ENCODE peak calls at places on chromosomes 13 and 19, in seven cellular contexts. K is right lobe of liver; D is mesendoderm; A is SJCRH30; L is right cardiac atrium; N is CD8-positive, alpha-beta memory T cell; E is heart right ventricle. Z is an unnamed sample.
A peak's percentile ranks its signal among the peaks of the same experiment; 100 is the strongest.

GRCh38 chr19:12052571-12053169 is at the start of gene ZNF878:
- DNase-seq in K (peak; percentile 94), D (peak; percentile 99), A (peak; percentile 99), L (peak; percentile 95), N (peak; percentile 35), E (peak; percentile 91), Z (peak; percentile 86)

GRCh38 chr19:53355739-53356138 is 9.8 kb upstream of the ZNF525 start:
- DNase-seq in K (no peak), D (no peak), A (no peak), L (no peak), N (no peak), E (no peak), Z (no peak)

GRCh38 chr13:85283408-85283807 is 515.8 kb downstream of the SLITRK6 start:
- DNase-seq in K (no peak), D (no peak), A (no peak), L (no peak), N (no peak), E (no peak), Z (no peak)

GRCh38 chr13:28584873-28585317 is 74.0 kb upstream of the POMP start:
- DNase-seq in K (no peak), D (peak; percentile 8), A (peak; percentile 11), L (no peak), N (no peak), E (no peak), Z (no peak)

GRCh38 chr13:112748947-112749346 is 59.1 kb downstream of the ATP11A start:
- DNase-seq in K (no peak), D (no peak), A (no peak), L (peak; percentile 85), N (no peak), E (no peak), Z (peak; percentile 72)

GRCh38 chr19:5547881-5548280 is 19.9 kb downstream of the TINCR start:
- DNase-seq in K (no peak), D (peak; percentile 75), A (peak; percentile 61), L (no peak), N (no peak), E (no peak), Z (no peak)

GRCh38 chr13:48161530-48162179 is 66.8 kb upstream of the MED4 start:
- DNase-seq in K (peak; percentile 50), D (no peak), A (no peak), L (peak; percentile 63), N (no peak), E (peak; percentile 57), Z (peak; percentile 17)

GRCh38 chr13:27172495-27172842 is 858 bp upstream of the USP12 start:
- DNase-seq in K (no peak), D (no peak), A (peak; percentile 40), L (no peak), N (no peak), E (peak; percentile 15), Z (no peak)

GRCh38 chr19:18440421-18440877 is 2.5 kb upstream of the ISYNA1 start:
- DNase-seq in K (no peak), D (peak; percentile 54), A (peak; percentile 58), L (no peak), N (no peak), E (no peak), Z (no peak)

GRCh38 chr13:26989261-26990007 is 182.2 kb downstream of the USP12 start:
- DNase-seq in K (no peak), D (no peak), A (no peak), L (no peak), N (no peak), E (no peak), Z (no peak)

DNA sequence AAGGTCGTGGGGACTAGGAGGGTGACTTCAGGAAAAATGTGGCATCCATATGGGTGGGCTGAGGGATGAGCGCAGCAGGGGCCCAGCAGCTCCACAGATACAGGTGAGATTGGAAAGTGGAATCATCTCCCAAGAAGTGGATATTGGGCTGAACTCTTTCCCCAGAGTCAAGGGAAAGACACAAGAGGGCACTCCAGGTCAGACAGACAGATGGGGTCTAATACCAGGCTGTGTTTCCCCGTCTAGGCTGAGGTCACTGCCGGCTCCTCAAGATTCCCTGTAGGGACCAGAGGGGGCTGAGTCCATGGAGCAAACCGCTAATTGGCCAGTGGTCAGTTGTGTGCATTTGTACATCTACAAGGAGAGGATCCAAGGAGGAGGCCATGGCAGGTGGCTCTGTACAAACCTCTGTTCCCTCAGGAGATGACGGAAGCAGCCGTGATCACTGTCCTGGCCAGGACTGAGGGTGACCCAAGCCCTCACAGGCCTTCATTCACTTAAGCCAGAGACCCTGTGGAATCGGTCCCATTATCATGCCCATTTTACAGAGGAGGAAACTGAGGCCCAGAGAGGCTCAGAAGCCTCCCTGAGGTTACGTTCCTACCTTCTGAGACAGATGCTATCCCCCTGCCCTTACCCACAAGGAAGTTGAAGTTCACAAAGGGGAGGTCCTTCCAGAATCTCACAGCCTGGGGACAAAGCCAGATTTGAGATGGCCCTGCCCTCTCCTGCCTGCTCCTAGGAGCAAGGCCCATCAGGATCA is 14.9 kb upstream of the IGLON5 start:
- DNase-seq in K (no peak), D (peak; percentile 67), A (no peak), L (no peak), N (no peak), E (no peak), Z (no peak)
- H3K27ac ChIP-seq in K (no peak overlapping the region), D (no peak overlapping the region), A (no peak overlapping the region), L (no peak overlapping the region), N (no peak overlapping the region), E (no peak overlapping the region), Z (no peak overlapping the region)

GRCh38 chr19:32819415-32820400 is 49.9 kb downstream of the SLC7A9 start:
- DNase-seq in K (no peak), D (no peak), A (peak; percentile 72), L (no peak), N (no peak), E (no peak), Z (no peak)
- H3K27ac ChIP-seq in K (no peak overlapping the region), D (no peak overlapping the region), A (no peak overlapping the region), L (no peak overlapping the region), N (no peak overlapping the region), E (no peak overlapping the region), Z (no peak overlapping the region)

DNA sequence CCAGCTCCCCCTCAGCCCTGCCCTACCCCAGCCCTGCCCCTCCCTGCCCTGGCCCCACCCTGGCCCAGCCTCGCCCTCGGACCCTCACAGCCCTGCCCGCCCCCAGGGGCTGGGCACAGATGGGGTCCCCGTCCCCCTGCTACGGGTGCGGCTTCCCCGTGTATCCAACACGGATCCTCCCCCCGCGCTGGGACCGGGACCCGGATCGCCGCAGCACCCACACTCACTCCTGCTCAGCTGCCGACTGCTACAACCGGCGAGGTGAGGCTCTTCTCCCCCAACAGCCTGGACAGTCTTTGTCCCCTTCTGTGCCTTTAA is 5.2 kb downstream of the SHFL start:
- DNase-seq in K (no peak), D (no peak), A (no peak), L (no peak), N (no peak), E (no peak), Z (no peak)
- H3K27ac ChIP-seq in K (peak overlapping the region; percentile 53), D (no peak overlapping the region), A (no peak overlapping the region), L (no peak overlapping the region), N (no peak overlapping the region), E (no peak overlapping the region), Z (no peak overlapping the region)

GRCh38 chr19:34475975-34476594 is 5.5 kb upstream of the WTIP start:
- DNase-seq in K (no peak), D (peak; percentile 51), A (no peak), L (no peak), N (no peak), E (no peak), Z (no peak)

GRCh38 chr19:34479396-34479795 is 2.2 kb upstream of the WTIP start:
- DNase-seq in K (no peak), D (no peak), A (no peak), L (no peak), N (no peak), E (no peak), Z (no peak)

GRCh38 chr19:34471906-34472305 is 9.7 kb upstream of the WTIP start:
- DNase-seq in K (no peak), D (no peak), A (no peak), L (no peak), N (no peak), E (no peak), Z (no peak)

GRCh38 chr19:34474233-34474989 is 7.1 kb upstream of the WTIP start:
- DNase-seq in K (no peak), D (no peak), A (no peak), L (no peak), N (no peak), E (no peak), Z (peak; percentile 48)

DNA sequence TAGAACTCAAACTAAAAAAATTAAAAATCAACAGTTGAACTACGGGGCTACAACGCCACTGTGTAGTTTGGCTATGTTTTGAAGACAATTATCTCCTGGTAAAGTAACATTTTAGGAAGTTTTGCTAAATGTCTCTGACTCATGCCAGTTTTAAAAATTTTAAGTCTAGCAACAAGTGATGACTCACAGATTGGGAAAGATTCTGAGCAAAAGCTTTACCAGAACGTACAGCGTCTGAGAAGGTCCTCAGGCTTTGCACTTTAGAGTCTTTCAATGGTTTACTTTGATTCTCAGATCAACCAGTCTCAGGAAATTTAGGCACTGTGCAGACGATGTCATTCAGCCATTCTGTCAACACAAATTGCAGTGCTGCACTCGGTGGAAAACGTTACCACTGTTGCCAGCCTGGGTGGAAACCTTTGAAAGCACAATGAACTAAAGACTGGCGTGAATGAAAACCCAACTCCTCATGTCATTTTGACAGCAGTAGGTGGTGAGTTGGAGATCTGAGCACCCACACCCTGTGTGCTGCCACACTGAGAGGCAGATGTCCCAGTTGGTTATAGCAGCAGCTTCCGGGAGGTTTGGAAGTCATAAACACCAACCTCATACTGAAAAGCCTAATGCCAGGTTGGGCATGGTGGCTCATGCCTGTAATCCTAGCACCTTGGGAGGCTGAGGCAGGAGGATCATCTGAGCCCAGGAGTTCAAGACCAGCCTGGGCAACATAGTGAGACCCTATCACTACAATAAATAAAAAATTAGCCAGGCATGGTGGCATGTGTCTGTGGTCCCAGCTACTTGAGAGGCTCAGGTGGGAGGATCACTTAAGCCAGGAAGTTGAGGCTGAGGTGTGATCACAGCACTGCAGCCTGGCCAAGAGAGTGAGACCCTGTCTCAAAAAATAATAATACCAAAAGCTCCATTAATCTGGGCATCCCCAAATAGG is 6.3 kb upstream of the WTIP start:
- DNase-seq in K (no peak), D (no peak), A (no peak), L (no peak), N (no peak), E (no peak), Z (no peak)
- H3K27ac ChIP-seq in K (no peak overlapping the region), D (no peak overlapping the region), A (no peak overlapping the region), L (peak overlapping the region; percentile 27), N (no peak overlapping the region), E (no peak overlapping the region), Z (no peak overlapping the region)

DNA sequence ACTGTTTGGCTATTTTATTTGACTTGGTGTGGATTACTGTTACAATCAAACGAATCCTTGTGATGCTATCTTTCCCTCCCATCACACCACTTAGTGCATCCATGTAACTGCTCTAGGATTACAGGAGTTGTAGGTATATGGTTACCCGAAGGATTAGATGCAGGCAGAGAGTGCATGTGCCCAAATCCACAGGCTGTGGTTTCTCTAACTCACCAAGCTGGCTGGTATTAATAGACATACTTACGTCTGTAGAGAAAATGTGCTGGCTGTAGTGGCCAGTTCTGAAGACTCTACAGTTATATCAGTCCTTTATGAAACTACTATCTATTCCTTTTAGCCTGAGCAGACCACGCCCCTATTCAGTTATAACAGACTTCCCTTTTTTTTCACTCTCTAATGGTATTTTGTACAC is 1.1 kb upstream of the HMGB1 start:
- DNase-seq in K (no peak), D (peak; percentile 59), A (peak; percentile 91), L (no peak), N (no peak), E (no peak), Z (no peak)
- H3K27ac ChIP-seq in K (no peak overlapping the region), D (no peak overlapping the region), A (peak overlapping the region; percentile 97), L (no peak overlapping the region), N (peak overlapping the region; percentile 27), E (no peak overlapping the region), Z (no peak overlapping the region)